ENCODE peak calls at places on chromosomes 11 and 22, in four cellular contexts. One of them, this sample, is unnamed.

GRCh38 chr11:13120691-13121090 is 111.6 kb downstream of the RASSF10 start:
- DNase-seq in body of pancreas: no peak
- DNase-seq in cardiac fibroblast: peak; percentile 71
- DNase-seq in CD8-positive, alpha-beta T cell: no peak
- DNase-seq in this sample: peak; percentile 43

GRCh38 chr11:93908689-93909088 is 58.3 kb upstream of the VSTM5 start:
- DNase-seq in body of pancreas: no peak
- DNase-seq in cardiac fibroblast: peak; percentile 92
- DNase-seq in CD8-positive, alpha-beta T cell: no peak
- DNase-seq in this sample: peak; percentile 89

GRCh38 chr11:27468643-27469332 is 3.8 kb downstream of the LGR4 start:
- DNase-seq in body of pancreas: peak; percentile 85
- DNase-seq in cardiac fibroblast: peak; percentile 84
- DNase-seq in CD8-positive, alpha-beta T cell: no peak
- DNase-seq in this sample: peak; percentile 32

GRCh38 chr11:114596175-114596919 is 761 bp upstream of the NXPE4 start:
- DNase-seq in body of pancreas: no peak
- DNase-seq in cardiac fibroblast: no peak
- DNase-seq in CD8-positive, alpha-beta T cell: no peak
- DNase-seq in this sample: no peak

GRCh38 chr22:29029202-29030000 is 32.2 kb downstream of the C22orf31 start:
- DNase-seq in body of pancreas: no peak
- DNase-seq in cardiac fibroblast: no peak
- DNase-seq in CD8-positive, alpha-beta T cell: no peak
- DNase-seq in this sample: no peak

GRCh38 chr11:112321521-112322172 is 61.0 kb upstream of the PLET1 start:
- DNase-seq in body of pancreas: peak; percentile 90
- DNase-seq in cardiac fibroblast: peak; percentile 90
- DNase-seq in CD8-positive, alpha-beta T cell: no peak
- DNase-seq in this sample: peak; percentile 97

GRCh38 chr11:61718613-61719302 is 33.7 kb upstream of the MYRF start:
- DNase-seq in body of pancreas: no peak
- DNase-seq in cardiac fibroblast: peak; percentile 56
- DNase-seq in CD8-positive, alpha-beta T cell: no peak
- DNase-seq in this sample: peak; percentile 63

GRCh38 chr11:96272542-96273306 is 70.3 kb downstream of the MAML2 start:
- DNase-seq in body of pancreas: peak; percentile 63
- DNase-seq in cardiac fibroblast: peak; percentile 51
- DNase-seq in CD8-positive, alpha-beta T cell: no peak
- DNase-seq in this sample: peak; percentile 74

GRCh38 chr11:121099885-121100284 is 1.2 kb upstream of the TECTA start:
- DNase-seq in body of pancreas: no peak
- DNase-seq in cardiac fibroblast: peak; percentile 9
- DNase-seq in CD8-positive, alpha-beta T cell: no peak
- DNase-seq in this sample: peak; percentile 36

GRCh38 chr11:75142714-75143419 is 8.0 kb upstream of the SLCO2B1 start:
- DNase-seq in body of pancreas: peak; percentile 77
- DNase-seq in cardiac fibroblast: peak; percentile 95
- DNase-seq in CD8-positive, alpha-beta T cell: peak; percentile 58
- DNase-seq in this sample: peak; percentile 97

GRCh38 chr22:38075105-38075825 is 8.7 kb downstream of the SLC16A8 start:
- DNase-seq in body of pancreas: no peak
- DNase-seq in cardiac fibroblast: no peak
- DNase-seq in CD8-positive, alpha-beta T cell: no peak
- DNase-seq in this sample: no peak

GRCh38 chr22:44181912-44182590 is 1.3 kb downstream of the PARVG start:
- DNase-seq in body of pancreas: no peak
- DNase-seq in cardiac fibroblast: no peak
- DNase-seq in CD8-positive, alpha-beta T cell: no peak
- DNase-seq in this sample: no peak

GRCh38 chr22:19057539-19057938 is 64.7 kb downstream of the DGCR2 start:
- DNase-seq in body of pancreas: no peak
- DNase-seq in cardiac fibroblast: no peak
- DNase-seq in CD8-positive, alpha-beta T cell: no peak
- DNase-seq in this sample: no peak

GRCh38 chr11:26143553-26144308 is 188.2 kb upstream of the ANO3 start:
- DNase-seq in body of pancreas: no peak
- DNase-seq in cardiac fibroblast: no peak
- DNase-seq in CD8-positive, alpha-beta T cell: no peak
- DNase-seq in this sample: peak; percentile 17

GRCh38 chr11:60944504-60945294 is 7.3 kb downstream of the SLC15A3 start:
- DNase-seq in body of pancreas: no peak
- DNase-seq in cardiac fibroblast: no peak
- DNase-seq in CD8-positive, alpha-beta T cell: no peak
- DNase-seq in this sample: no peak

GRCh38 chr11:66727883-66728759 is 895 bp downstream of the SPTBN2 start:
- DNase-seq in body of pancreas: no peak
- DNase-seq in cardiac fibroblast: no peak
- DNase-seq in CD8-positive, alpha-beta T cell: no peak
- DNase-seq in this sample: no peak

DNA sequence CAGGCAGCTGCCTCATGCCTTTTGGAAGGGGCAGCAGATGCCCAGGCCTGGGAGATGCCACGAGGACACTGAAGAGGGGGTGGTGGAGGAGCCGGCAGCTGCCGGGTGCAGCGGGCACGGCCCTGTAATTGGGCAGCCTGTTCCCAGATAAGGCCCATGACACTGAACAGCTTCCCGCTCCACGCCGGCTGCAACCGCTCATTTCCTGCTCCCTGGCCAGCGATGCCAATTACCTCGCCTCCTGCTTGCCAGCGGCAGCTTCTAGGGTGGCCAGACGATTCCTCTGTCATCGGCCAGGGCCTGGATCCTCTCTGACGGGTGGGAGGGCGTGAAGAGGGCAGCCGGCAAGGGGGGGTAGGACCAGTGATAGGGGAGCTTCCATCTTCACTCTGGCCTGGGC is 22.8 kb downstream of the FLRT1 start:
- DNase-seq in body of pancreas: no peak
- DNase-seq in cardiac fibroblast: no peak
- DNase-seq in CD8-positive, alpha-beta T cell: no peak
- DNase-seq in this sample: no peak
- H3K4me3 ChIP-seq in body of pancreas: no peak overlapping the region
- H3K4me3 ChIP-seq in cardiac fibroblast: no peak overlapping the region
- H3K4me3 ChIP-seq in CD8-positive, alpha-beta T cell: no peak overlapping the region
- H3K4me3 ChIP-seq in this sample: no peak overlapping the region

GRCh38 chr11:101909087-101909486 is 5.7 kb upstream of the CEP126 start:
- DNase-seq in body of pancreas: no peak
- DNase-seq in cardiac fibroblast: no peak
- DNase-seq in CD8-positive, alpha-beta T cell: no peak
- DNase-seq in this sample: no peak
- H3K4me3 ChIP-seq in body of pancreas: no peak overlapping the region
- H3K4me3 ChIP-seq in cardiac fibroblast: no peak overlapping the region
- H3K4me3 ChIP-seq in CD8-positive, alpha-beta T cell: no peak overlapping the region
- H3K4me3 ChIP-seq in this sample: no peak overlapping the region

GRCh38 chr11:313304-313786 is 495 bp upstream of the IFITM1 start:
- DNase-seq in body of pancreas: no peak
- DNase-seq in cardiac fibroblast: no peak
- DNase-seq in CD8-positive, alpha-beta T cell: no peak
- DNase-seq in this sample: no peak
- H3K4me3 ChIP-seq in body of pancreas: no peak overlapping the region
- H3K4me3 ChIP-seq in cardiac fibroblast: no peak overlapping the region
- H3K4me3 ChIP-seq in CD8-positive, alpha-beta T cell: peak overlapping the region; percentile 97
- H3K4me3 ChIP-seq in this sample: no peak overlapping the region

DNA sequence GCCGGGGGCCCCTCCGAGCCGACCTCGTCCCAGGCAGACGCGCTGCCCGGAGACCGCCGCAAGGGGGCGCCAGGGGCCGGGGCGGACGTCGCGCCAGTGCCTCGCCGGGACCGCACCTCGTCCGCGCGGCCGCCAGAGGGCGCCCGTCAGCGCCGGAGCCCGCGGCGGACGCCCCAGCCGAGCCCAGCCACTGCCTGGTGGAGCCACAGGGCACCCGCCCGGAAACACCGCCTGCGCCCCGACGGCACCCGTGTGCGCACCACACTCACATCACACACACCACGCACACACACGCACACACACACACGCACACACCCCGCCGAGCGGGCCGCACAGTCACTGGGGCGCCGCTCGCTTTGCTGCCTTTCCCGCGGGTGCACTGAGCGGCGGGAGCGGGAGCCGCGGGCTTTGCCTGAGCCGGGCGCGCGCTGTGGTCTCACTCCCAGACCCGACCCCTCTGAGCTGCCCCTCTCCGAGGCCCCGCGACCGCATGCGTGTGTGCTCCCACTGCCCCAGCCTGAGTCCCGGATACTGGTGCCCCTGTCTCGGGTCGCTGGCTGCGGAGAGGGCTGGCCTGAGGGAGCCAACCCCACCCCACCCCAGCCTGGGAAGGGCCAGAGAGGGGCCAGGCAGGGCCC is 449.3 kb downstream of the OPCML start:
- DNase-seq in body of pancreas: peak; percentile 61
- DNase-seq in cardiac fibroblast: peak; percentile 24
- DNase-seq in CD8-positive, alpha-beta T cell: peak; percentile 12
- DNase-seq in this sample: peak; percentile 37
- H3K4me3 ChIP-seq in body of pancreas: no peak overlapping the region
- H3K4me3 ChIP-seq in cardiac fibroblast: peak overlapping the region; percentile 8
- H3K4me3 ChIP-seq in CD8-positive, alpha-beta T cell: no peak overlapping the region
- H3K4me3 ChIP-seq in this sample: peak overlapping the region; percentile 53

DNA sequence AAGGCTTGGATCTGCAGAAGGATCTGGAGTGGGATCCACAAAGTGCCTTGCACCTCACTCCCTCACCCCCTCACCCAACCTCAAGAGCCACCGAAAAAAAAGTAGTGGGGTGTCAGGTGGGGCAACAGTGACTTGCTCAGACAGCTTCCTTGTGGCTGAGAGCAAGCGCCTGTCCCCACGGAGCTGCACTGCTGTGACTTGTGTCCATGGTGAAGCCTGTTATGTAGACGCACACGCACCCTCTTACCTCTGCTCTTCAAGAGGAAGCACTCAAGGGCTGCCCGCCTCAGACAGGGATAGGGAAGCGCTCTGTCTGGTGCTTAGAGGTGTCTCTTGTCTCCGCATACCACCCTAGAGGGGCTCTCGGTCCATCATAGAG is 1.2 kb downstream of the DRD2 start:
- DNase-seq in body of pancreas: no peak
- DNase-seq in cardiac fibroblast: no peak
- DNase-seq in CD8-positive, alpha-beta T cell: no peak
- DNase-seq in this sample: no peak
- H3K4me3 ChIP-seq in body of pancreas: no peak overlapping the region
- H3K4me3 ChIP-seq in cardiac fibroblast: no peak overlapping the region
- H3K4me3 ChIP-seq in CD8-positive, alpha-beta T cell: no peak overlapping the region
- H3K4me3 ChIP-seq in this sample: no peak overlapping the region